ENCODE peak calls at places on chromosomes 16 and 17, in five cellular contexts. I, P, J, F and R are unnamed samples.

GRCh38 chr16:2156025-2156848 is 655 bp downstream of the TRAF7 start:
- DNase-seq in P (no peak), J (no peak), F (no peak), I (peak), R (no peak)

GRCh38 chr16:31521368-31521767 is 6.3 kb upstream of the AHSP start:
- DNase-seq in J (no peak), F (no peak), I (no peak), P (no peak), R (no peak)

GRCh38 chr17:7326186-7326585 is 2.9 kb downstream of the NEURL4 start:
- DNase-seq in J (no peak), I (no peak), P (no peak), F (no peak), R (no peak)

GRCh38 chr17:66412857-66413563 is 110.6 kb downstream of the PRKCA start:
- DNase-seq in J (no peak), F (no peak), I (no peak), P (no peak), R (no peak)

GRCh38 chr17:15917439-15918027 is 27.4 kb upstream of the ADORA2B start:
- DNase-seq in J (no peak), I (no peak), F (no peak), P (no peak), R (no peak)

GRCh38 chr17:185445-186138 is 4.1 kb upstream of the DOC2B start:
- DNase-seq in P (no peak), J (no peak), I (no peak), F (no peak), R (no peak)

GRCh38 chr17:44322236-44322895 is 2.3 kb downstream of the SLC25A39 start:
- DNase-seq in I (no peak), J (no peak), F (no peak), P (no peak), R (no peak)

GRCh38 chr17:57935833-57936807 is 19.1 kb downstream of the CUEDC1 start:
- DNase-seq in J (no peak), I (no peak), P (no peak), F (peak), R (no peak)

GRCh38 chr16:86517652-86518258 is 7.4 kb downstream of the FOXF1 start:
- DNase-seq in J (no peak), P (no peak), I (no peak), F (no peak), R (peak)

GRCh38 chr17:31535581-31535981 is 144.1 kb downstream of the RAB11FIP4 start:
- DNase-seq in P (peak), I (no peak), F (no peak), J (peak), R (peak)

GRCh38 chr17:75109047-75109406 is 742 bp upstream of the ARMC7 start:
- DNase-seq in F (no peak), P (no peak), I (no peak), J (no peak), R (no peak)

GRCh38 chr16:49947907-49948678 is 76.9 kb upstream of the CNEP1R1 start:
- DNase-seq in J (no peak), P (no peak), F (no peak), I (no peak), R (no peak)

GRCh38 chr16:2009302-2009711 is 314 bp downstream of the ZNF598 start:
- DNase-seq in I (no peak), P (no peak), F (no peak), J (no peak), R (no peak)

GRCh38 chr17:45435481-45435880 is 2.8 kb upstream of the ARHGAP27 start:
- DNase-seq in F (no peak), P (no peak), J (no peak), I (no peak), R (no peak)

GRCh38 chr17:47806026-47806912 is 15.3 kb downstream of the OSBPL7 start:
- DNase-seq in P (no peak), I (no peak), F (no peak), J (no peak), R (no peak)

GRCh38 chr16:9458816-9459215 is 367.4 kb downstream of the HAPSTR1 start:
- DNase-seq in I (no peak), J (no peak), P (no peak), F (no peak), R (no peak)

GRCh38 chr17:63519972-63520882 is 2.9 kb upstream of the KCNH6 start:
- DNase-seq in I (no peak), P (no peak), F (no peak), J (peak), R (no peak)

GRCh38 chr17:28335959-28336871 is 654 bp downstream of the TNFAIP1 start:
- DNase-seq in P (no peak), I (no peak), J (peak), F (peak), R (peak)

GRCh38 chr16:52398491-52398960 is 148.4 kb downstream of the TOX3 start:
- DNase-seq in F (no peak), J (no peak), P (no peak), I (no peak), R (no peak)

GRCh38 chr16:71367243-71367976 is 8.9 kb downstream of the CALB2 start:
- DNase-seq in P (no peak), F (no peak), I (peak), J (peak), R (peak)

GRCh38 chr17:75839942-75840778 is 4.0 kb downstream of the UNC13D start:
- DNase-seq in P (no peak), I (no peak), F (no peak), J (no peak), R (no peak)

GRCh38 chr16:53726625-53727024 is 22.7 kb downstream of the FTO start:
- DNase-seq in I (no peak), F (no peak), J (no peak), P (no peak), R (no peak)

GRCh38 chr16:86217891-86218270 is 292.4 kb upstream of the FOXF1 start:
- DNase-seq in P (no peak), I (no peak), J (no peak), F (no peak), R (no peak)

GRCh38 chr16:65667013-65667578 is 545.2 kb upstream of the CDH11 start:
- DNase-seq in F (no peak), P (no peak), I (no peak), J (no peak), R (no peak)

GRCh38 chr16:35497399-35497798 is 2038.0 kb downstream of the TP53TG3F start:
- DNase-seq in I (no peak), P (no peak), J (no peak), F (no peak), R (no peak)

GRCh38 chr16:11672206-11673090 is 4.2 kb downstream of the SNN start:
- DNase-seq in I (peak), F (no peak), P (peak), J (no peak), R (peak)

GRCh38 chr17:60327122-60327869 is 64.6 kb downstream of the USP32 start:
- DNase-seq in J (no peak), F (no peak), P (no peak), I (no peak), R (no peak)

GRCh38 chr16:3454093-3454492 is 10.6 kb downstream of the NAA60 start:
- DNase-seq in P (no peak), I (no peak), J (no peak), F (no peak), R (no peak)

GRCh38 chr16:1580956-1581355 is 30.9 kb downstream of the IFT140 start:
- DNase-seq in P (no peak), F (no peak), J (peak), I (no peak), R (no peak)

GRCh38 chr17:67260051-67260987 is 15.3 kb upstream of the HELZ start:
- DNase-seq in J (no peak), I (peak), F (peak), P (no peak), R (no peak)

GRCh38 chr16:88634141-88634993 is 4.0 kb upstream of the IL17C start:
- DNase-seq in F (no peak), J (no peak), P (no peak), I (peak), R (peak)

GRCh38 chr17:83103200-83103937 is 24.0 kb downstream of the METRNL start:
- DNase-seq in I (no peak), P (no peak), J (peak), F (no peak), R (no peak)

GRCh38 chr17:6027342-6028024 is 42.7 kb upstream of the WSCD1 start:
- DNase-seq in J (no peak), I (no peak), P (no peak), F (no peak), R (no peak)

GRCh38 chr17:35254107-35254802 is 11.4 kb downstream of the SLFN5 start:
- DNase-seq in I (peak), F (peak), P (no peak), J (no peak), R (no peak)